ENCODE peak calls at places on chromosomes 2 and 18, in nine cellular contexts. One of them, this sample, is unnamed.

GRCh38 chr2:163785162-163785561 is 49.4 kb upstream of the FIGN start:
- DNase-seq in COR-L47: no peak
- DNase-seq in HFF-Myc: no peak
- DNase-seq in NCI-H1092: no peak
- DNase-seq in GDM1: no peak
- DNase-seq in B cell: no peak
- DNase-seq in ovary: no peak
- DNase-seq in HCEC 1CT: no peak
- DNase-seq in cardiac muscle cell: no peak
- DNase-seq in this sample: no peak

GRCh38 chr2:119862127-119862889 is 102.6 kb downstream of the PTPN4 start:
- DNase-seq in COR-L47: no peak
- DNase-seq in HFF-Myc: no peak
- DNase-seq in NCI-H1092: no peak
- DNase-seq in GDM1: no peak
- DNase-seq in B cell: no peak
- DNase-seq in ovary: no peak
- DNase-seq in HCEC 1CT: no peak
- DNase-seq in cardiac muscle cell: peak
- DNase-seq in this sample: no peak

GRCh38 chr18:46899274-46899948 is 17.9 kb downstream of the PIAS2 start:
- DNase-seq in COR-L47: no peak
- DNase-seq in HFF-Myc: no peak
- DNase-seq in NCI-H1092: no peak
- DNase-seq in GDM1: no peak
- DNase-seq in B cell: no peak
- DNase-seq in ovary: no peak
- DNase-seq in HCEC 1CT: no peak
- DNase-seq in cardiac muscle cell: no peak
- DNase-seq in this sample: no peak

GRCh38 chr18:79577451-79578395 is 101.9 kb upstream of the CTDP1 start:
- DNase-seq in COR-L47: no peak
- DNase-seq in HFF-Myc: no peak
- DNase-seq in NCI-H1092: no peak
- DNase-seq in GDM1: no peak
- DNase-seq in B cell: no peak
- DNase-seq in ovary: peak
- DNase-seq in HCEC 1CT: no peak
- DNase-seq in cardiac muscle cell: no peak
- DNase-seq in this sample: no peak

GRCh38 chr18:79819064-79819725 is 21.5 kb downstream of the KCNG2 start:
- DNase-seq in COR-L47: no peak
- DNase-seq in HFF-Myc: no peak
- DNase-seq in NCI-H1092: no peak
- DNase-seq in GDM1: no peak
- DNase-seq in B cell: no peak
- DNase-seq in ovary: no peak
- DNase-seq in HCEC 1CT: no peak
- DNase-seq in cardiac muscle cell: no peak
- DNase-seq in this sample: no peak

GRCh38 chr2:132620115-132620514 is 49.9 kb downstream of the LYPD1 start:
- DNase-seq in COR-L47: no peak
- DNase-seq in HFF-Myc: no peak
- DNase-seq in NCI-H1092: no peak
- DNase-seq in GDM1: no peak
- DNase-seq in B cell: no peak
- DNase-seq in ovary: no peak
- DNase-seq in HCEC 1CT: no peak
- DNase-seq in cardiac muscle cell: no peak
- DNase-seq in this sample: no peak

GRCh38 chr2:205650450-205650849 is 31.9 kb upstream of the NRP2 start:
- DNase-seq in COR-L47: no peak
- DNase-seq in HFF-Myc: peak
- DNase-seq in NCI-H1092: no peak
- DNase-seq in GDM1: no peak
- DNase-seq in B cell: no peak
- DNase-seq in ovary: no peak
- DNase-seq in HCEC 1CT: no peak
- DNase-seq in cardiac muscle cell: no peak
- DNase-seq in this sample: no peak

GRCh38 chr2:227035678-227036077 is 128.3 kb downstream of the COL4A4 start:
- DNase-seq in COR-L47: no peak
- DNase-seq in HFF-Myc: no peak
- DNase-seq in NCI-H1092: no peak
- DNase-seq in GDM1: no peak
- DNase-seq in B cell: no peak
- DNase-seq in ovary: no peak
- DNase-seq in HCEC 1CT: no peak
- DNase-seq in cardiac muscle cell: peak
- DNase-seq in this sample: no peak

GRCh38 chr2:148642891-148643416 is 1.6 kb upstream of the EPC2 start:
- DNase-seq in COR-L47: no peak
- DNase-seq in HFF-Myc: no peak
- DNase-seq in NCI-H1092: no peak
- DNase-seq in GDM1: peak
- DNase-seq in B cell: no peak
- DNase-seq in ovary: no peak
- DNase-seq in HCEC 1CT: peak
- DNase-seq in cardiac muscle cell: no peak
- DNase-seq in this sample: no peak

GRCh38 chr2:152065945-152066344 is 32.9 kb downstream of the CACNB4 start:
- DNase-seq in COR-L47: no peak
- DNase-seq in HFF-Myc: no peak
- DNase-seq in NCI-H1092: no peak
- DNase-seq in GDM1: no peak
- DNase-seq in B cell: no peak
- DNase-seq in ovary: no peak
- DNase-seq in HCEC 1CT: no peak
- DNase-seq in cardiac muscle cell: no peak
- DNase-seq in this sample: no peak

GRCh38 chr18:36724169-36724568 is 104.6 kb downstream of the TPGS2 start:
- DNase-seq in COR-L47: no peak
- DNase-seq in HFF-Myc: no peak
- DNase-seq in NCI-H1092: no peak
- DNase-seq in GDM1: no peak
- DNase-seq in B cell: no peak
- DNase-seq in ovary: no peak
- DNase-seq in HCEC 1CT: no peak
- DNase-seq in cardiac muscle cell: no peak
- DNase-seq in this sample: no peak

GRCh38 chr2:137928547-137929503 is 35.4 kb upstream of the HNMT start:
- DNase-seq in COR-L47: no peak
- DNase-seq in HFF-Myc: no peak
- DNase-seq in NCI-H1092: no peak
- DNase-seq in GDM1: no peak
- DNase-seq in B cell: no peak
- DNase-seq in ovary: no peak
- DNase-seq in HCEC 1CT: peak
- DNase-seq in cardiac muscle cell: peak
- DNase-seq in this sample: no peak

GRCh38 chr2:43488737-43489136 is 107.1 kb downstream of the THADA start:
- DNase-seq in COR-L47: no peak
- DNase-seq in HFF-Myc: no peak
- DNase-seq in NCI-H1092: no peak
- DNase-seq in GDM1: no peak
- DNase-seq in B cell: no peak
- DNase-seq in ovary: no peak
- DNase-seq in HCEC 1CT: no peak
- DNase-seq in cardiac muscle cell: no peak
- DNase-seq in this sample: no peak

GRCh38 chr18:5393779-5394178 is 98.3 kb upstream of the ZBTB14 start:
- DNase-seq in COR-L47: no peak
- DNase-seq in HFF-Myc: no peak
- DNase-seq in NCI-H1092: no peak
- DNase-seq in GDM1: no peak
- DNase-seq in B cell: no peak
- DNase-seq in ovary: no peak
- DNase-seq in HCEC 1CT: no peak
- DNase-seq in cardiac muscle cell: no peak
- DNase-seq in this sample: no peak

GRCh38 chr2:217707116-217707742 is 295.6 kb downstream of the TNS1 start:
- DNase-seq in COR-L47: no peak
- DNase-seq in HFF-Myc: no peak
- DNase-seq in NCI-H1092: no peak
- DNase-seq in GDM1: no peak
- DNase-seq in B cell: no peak
- DNase-seq in ovary: no peak
- DNase-seq in HCEC 1CT: no peak
- DNase-seq in cardiac muscle cell: no peak
- DNase-seq in this sample: no peak

GRCh38 chr18:31206787-31207381 is 44.2 kb upstream of the DSC1 start:
- DNase-seq in COR-L47: no peak
- DNase-seq in HFF-Myc: no peak
- DNase-seq in NCI-H1092: no peak
- DNase-seq in GDM1: no peak
- DNase-seq in B cell: no peak
- DNase-seq in ovary: no peak
- DNase-seq in HCEC 1CT: no peak
- DNase-seq in cardiac muscle cell: no peak
- DNase-seq in this sample: no peak

GRCh38 chr2:28702415-28702859 is 49.2 kb upstream of the PPP1CB start:
- DNase-seq in COR-L47: no peak
- DNase-seq in HFF-Myc: no peak
- DNase-seq in NCI-H1092: no peak
- DNase-seq in GDM1: no peak
- DNase-seq in B cell: no peak
- DNase-seq in ovary: no peak
- DNase-seq in HCEC 1CT: no peak
- DNase-seq in cardiac muscle cell: no peak
- DNase-seq in this sample: no peak

GRCh38 chr18:77208969-77209368 is 40.7 kb upstream of the GALR1 start:
- DNase-seq in COR-L47: no peak
- DNase-seq in HFF-Myc: no peak
- DNase-seq in NCI-H1092: no peak
- DNase-seq in GDM1: peak
- DNase-seq in B cell: peak
- DNase-seq in ovary: no peak
- DNase-seq in HCEC 1CT: peak
- DNase-seq in cardiac muscle cell: no peak
- DNase-seq in this sample: peak

GRCh38 chr18:75827781-75828274 is 400.3 kb upstream of the SMIM21 start:
- DNase-seq in COR-L47: no peak
- DNase-seq in HFF-Myc: no peak
- DNase-seq in NCI-H1092: no peak
- DNase-seq in GDM1: no peak
- DNase-seq in B cell: no peak
- DNase-seq in ovary: no peak
- DNase-seq in HCEC 1CT: no peak
- DNase-seq in cardiac muscle cell: no peak
- DNase-seq in this sample: no peak

GRCh38 chr2:240433973-240434727 is 1.3 kb upstream of the GPC1 start:
- DNase-seq in COR-L47: no peak
- DNase-seq in HFF-Myc: peak
- DNase-seq in NCI-H1092: no peak
- DNase-seq in GDM1: no peak
- DNase-seq in B cell: no peak
- DNase-seq in ovary: peak
- DNase-seq in HCEC 1CT: peak
- DNase-seq in cardiac muscle cell: no peak
- DNase-seq in this sample: no peak

GRCh38 chr2:12824304-12824761 is 107.6 kb downstream of the TRIB2 start:
- DNase-seq in COR-L47: no peak
- DNase-seq in HFF-Myc: peak
- DNase-seq in NCI-H1092: no peak
- DNase-seq in GDM1: no peak
- DNase-seq in B cell: no peak
- DNase-seq in ovary: no peak
- DNase-seq in HCEC 1CT: peak
- DNase-seq in cardiac muscle cell: no peak
- DNase-seq in this sample: no peak

GRCh38 chr2:236646871-236647270 is 77.2 kb downstream of the ACKR3 start:
- DNase-seq in COR-L47: no peak
- DNase-seq in HFF-Myc: no peak
- DNase-seq in NCI-H1092: no peak
- DNase-seq in GDM1: no peak
- DNase-seq in B cell: no peak
- DNase-seq in ovary: no peak
- DNase-seq in HCEC 1CT: no peak
- DNase-seq in cardiac muscle cell: no peak
- DNase-seq in this sample: no peak

GRCh38 chr18:74724186-74724585 is 126.5 kb downstream of the ZNF407 start:
- DNase-seq in COR-L47: no peak
- DNase-seq in HFF-Myc: no peak
- DNase-seq in NCI-H1092: no peak
- DNase-seq in GDM1: no peak
- DNase-seq in B cell: no peak
- DNase-seq in ovary: no peak
- DNase-seq in HCEC 1CT: peak
- DNase-seq in cardiac muscle cell: no peak
- DNase-seq in this sample: no peak

GRCh38 chr18:27235218-27235870 is 50.2 kb upstream of the CHST9 start:
- DNase-seq in COR-L47: no peak
- DNase-seq in HFF-Myc: no peak
- DNase-seq in NCI-H1092: no peak
- DNase-seq in GDM1: no peak
- DNase-seq in B cell: no peak
- DNase-seq in ovary: no peak
- DNase-seq in HCEC 1CT: no peak
- DNase-seq in cardiac muscle cell: no peak
- DNase-seq in this sample: no peak

GRCh38 chr2:203673933-203674332 is 32.5 kb upstream of the CD28 start:
- DNase-seq in COR-L47: no peak
- DNase-seq in HFF-Myc: no peak
- DNase-seq in NCI-H1092: no peak
- DNase-seq in GDM1: no peak
- DNase-seq in B cell: no peak
- DNase-seq in ovary: no peak
- DNase-seq in HCEC 1CT: peak
- DNase-seq in cardiac muscle cell: no peak
- DNase-seq in this sample: peak

GRCh38 chr2:118875298-118875697 is 27.9 kb upstream of the EN1 start:
- DNase-seq in COR-L47: no peak
- DNase-seq in HFF-Myc: no peak
- DNase-seq in NCI-H1092: no peak
- DNase-seq in GDM1: no peak
- DNase-seq in B cell: no peak
- DNase-seq in ovary: no peak
- DNase-seq in HCEC 1CT: no peak
- DNase-seq in cardiac muscle cell: no peak
- DNase-seq in this sample: no peak

GRCh38 chr2:7022486-7022885 is 105.3 kb downstream of the RNF144A start:
- DNase-seq in COR-L47: no peak
- DNase-seq in HFF-Myc: no peak
- DNase-seq in NCI-H1092: no peak
- DNase-seq in GDM1: no peak
- DNase-seq in B cell: no peak
- DNase-seq in ovary: no peak
- DNase-seq in HCEC 1CT: no peak
- DNase-seq in cardiac muscle cell: no peak
- DNase-seq in this sample: no peak

GRCh38 chr2:15704086-15704787 is 112.6 kb downstream of the DDX1 start:
- DNase-seq in COR-L47: no peak
- DNase-seq in HFF-Myc: no peak
- DNase-seq in NCI-H1092: no peak
- DNase-seq in GDM1: no peak
- DNase-seq in B cell: no peak
- DNase-seq in ovary: peak
- DNase-seq in HCEC 1CT: no peak
- DNase-seq in cardiac muscle cell: no peak
- DNase-seq in this sample: no peak

GRCh38 chr2:241064008-241064801 is 37.9 kb downstream of the MTERF4 start:
- DNase-seq in COR-L47: no peak
- DNase-seq in HFF-Myc: no peak
- DNase-seq in NCI-H1092: no peak
- DNase-seq in GDM1: no peak
- DNase-seq in B cell: peak
- DNase-seq in ovary: no peak
- DNase-seq in HCEC 1CT: no peak
- DNase-seq in cardiac muscle cell: no peak
- DNase-seq in this sample: peak

GRCh38 chr2:109131777-109132176 is 2.8 kb downstream of the SH3RF3 start:
- DNase-seq in COR-L47: no peak
- DNase-seq in HFF-Myc: no peak
- DNase-seq in NCI-H1092: no peak
- DNase-seq in GDM1: no peak
- DNase-seq in B cell: no peak
- DNase-seq in ovary: no peak
- DNase-seq in HCEC 1CT: peak
- DNase-seq in cardiac muscle cell: no peak
- DNase-seq in this sample: no peak

GRCh38 chr18:60100805-60101204 is 201.0 kb downstream of the PMAIP1 start:
- DNase-seq in COR-L47: no peak
- DNase-seq in HFF-Myc: no peak
- DNase-seq in NCI-H1092: no peak
- DNase-seq in GDM1: no peak
- DNase-seq in B cell: no peak
- DNase-seq in ovary: no peak
- DNase-seq in HCEC 1CT: no peak
- DNase-seq in cardiac muscle cell: no peak
- DNase-seq in this sample: no peak